ENCODE peak calls at places on chromosomes 12 and 14, in seven cellular contexts. H is choroid plexus epithelial cell, K is nephron progenitor cell, V is BJ, G is A549, X is adrenal gland, W is AG09319. M is an unnamed sample.
A peak's percentile ranks its signal among the peaks of the same experiment; 100 is the strongest.

GRCh38 chr12:121252712-121253345 is 42.9 kb downstream of the P2RX4 start:
- DNase-seq in G (peak; percentile 46), H (no peak), K (no peak), V (no peak), W (no peak), X (no peak), M (no peak)

GRCh38 chr12:2169489-2169888 is 116.7 kb downstream of the CACNA1C start:
- DNase-seq in V (no peak), G (no peak), H (no peak), X (no peak), K (no peak), W (no peak), M (no peak)

GRCh38 chr12:8692573-8692972 is 5.2 kb upstream of the RIMKLB start:
- DNase-seq in X (peak; percentile 20), W (no peak), V (no peak), H (peak; percentile 75), K (peak; percentile 50), G (no peak), M (peak; percentile 58)

GRCh38 chr14:97866664-97867063 is 1069.5 kb downstream of the VRK1 start:
- DNase-seq in X (no peak), K (no peak), V (no peak), H (no peak), G (no peak), W (no peak), M (no peak)

GRCh38 chr14:31414190-31414833 is 6.0 kb downstream of the HEATR5A start:
- DNase-seq in X (no peak), K (no peak), H (peak; percentile 14), W (no peak), G (no peak), V (no peak), M (no peak)

GRCh38 chr14:83909507-83909906 is 1620.4 kb upstream of the FLRT2 start:
- DNase-seq in H (peak; percentile 43), X (no peak), V (no peak), K (no peak), G (no peak), W (no peak), M (no peak)

GRCh38 chr12:108691995-108692808 is 39.1 kb downstream of the CORO1C start:
- DNase-seq in W (no peak), K (no peak), G (no peak), V (no peak), H (peak; percentile 35), X (peak; percentile 19), M (no peak)

GRCh38 chr12:110330544-110330943 is 49.5 kb downstream of the ATP2A2 start:
- DNase-seq in W (no peak), X (no peak), H (peak; percentile 88), G (no peak), K (no peak), V (no peak), M (no peak)

GRCh38 chr12:94731733-94732360 is 81.5 kb upstream of the TMCC3 start:
- DNase-seq in G (no peak), K (no peak), W (no peak), H (no peak), V (no peak), X (no peak), M (no peak)

GRCh38 chr12:131223791-131224567 is 270.3 kb downstream of the ADGRD1 start:
- DNase-seq in H (no peak), K (no peak), W (no peak), G (no peak), V (no peak), X (no peak), M (no peak)

DNA sequence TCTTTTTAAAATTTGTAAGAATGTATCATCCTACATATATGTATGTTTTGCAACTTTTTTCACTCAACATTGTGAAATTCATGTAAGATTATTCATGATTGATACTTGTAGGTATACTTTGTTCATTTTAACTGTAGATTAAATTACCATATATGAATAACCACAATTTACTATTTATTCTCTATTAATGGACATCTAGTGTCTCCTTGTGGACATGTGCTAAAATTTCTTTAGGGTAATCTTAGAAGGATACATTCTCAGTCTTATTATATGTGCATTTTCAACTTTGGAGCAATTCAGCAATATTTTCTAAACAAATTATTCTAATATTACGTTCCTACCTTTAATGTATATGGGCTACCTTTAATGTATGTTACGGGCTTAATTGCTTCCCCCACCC is 192.4 kb downstream of the FUT8 start:
- DNase-seq in V (no peak), H (peak; percentile 23), G (no peak), X (no peak), W (no peak), K (no peak), M (no peak)
- TF ChIP-seq CTCF in V (peak; percentile 19), H (peak; percentile 44), G (peak; percentile 24), X (peak; percentile 18), W (peak; percentile 19), K (no peak), M (no peak)

GRCh38 chr14:103676881-103677675 is 38.2 kb downstream of the XRCC3 start:
- DNase-seq in H (no peak), V (peak; percentile 42), X (no peak), G (no peak), W (no peak), K (no peak), M (no peak)
- TF ChIP-seq CTCF in H (no peak), V (no peak), X (no peak), G (no peak), W (no peak), K (no peak), M (no peak)

GRCh38 chr12:65123435-65124063 is 2.4 kb upstream of the WIF1 start:
- DNase-seq in V (no peak), X (peak; percentile 31), G (no peak), K (peak; percentile 27), H (peak; percentile 61), W (peak; percentile 5), M (peak; percentile 17)
- TF ChIP-seq CTCF in V (peak; percentile 68), X (peak; percentile 76), G (peak; percentile 86), K (peak; percentile 67), H (peak; percentile 81), W (peak; percentile 65), M (peak; percentile 74)

DNA sequence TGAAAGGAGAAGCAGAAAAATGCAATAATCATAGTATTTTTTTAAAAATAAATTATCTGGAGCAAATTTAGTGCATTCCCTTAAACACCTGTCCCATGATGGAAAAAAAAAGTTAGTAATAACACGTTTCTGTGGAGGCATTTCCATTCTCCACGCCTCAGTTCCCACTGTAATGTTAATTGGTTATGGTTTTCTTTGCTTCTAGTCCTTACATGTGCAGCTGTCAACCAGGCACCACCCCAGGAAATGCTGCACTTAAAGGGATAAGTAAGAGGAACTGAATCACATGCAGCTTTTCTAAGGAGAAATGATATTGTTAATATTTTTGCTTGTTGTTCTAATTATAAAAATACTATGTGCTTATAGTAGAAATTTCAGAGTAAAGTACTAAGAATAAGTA is 240.3 kb downstream of the ZFP36L1 start:
- DNase-seq in K (no peak), G (no peak), H (peak; percentile 33), V (no peak), W (no peak), X (no peak), M (no peak)
- TF ChIP-seq CTCF in K (no peak), G (no peak), H (no peak), V (no peak), W (no peak), X (no peak), M (no peak)

GRCh38 chr14:67536087-67536486 is 3.0 kb downstream of the PLEKHH1 start:
- DNase-seq in H (no peak), K (no peak), G (no peak), W (no peak), V (no peak), X (no peak), M (no peak)

GRCh38 chr14:67529947-67530935 is 2.8 kb upstream of the PLEKHH1 start:
- DNase-seq in X (no peak), W (no peak), K (no peak), G (no peak), V (no peak), H (no peak), M (no peak)

GRCh38 chr14:67532606-67532997 is 488 bp upstream of the PLEKHH1 start:
- DNase-seq in X (no peak), G (no peak), K (no peak), V (no peak), W (no peak), H (no peak), M (no peak)

GRCh38 chr14:67533754-67534085 is 630 bp downstream of the PLEKHH1 start:
- DNase-seq in X (peak; percentile 45), G (no peak), H (no peak), V (no peak), W (no peak), K (peak; percentile 39), M (no peak)

GRCh38 chr14:67532998-67533753 is at the start of gene PLEKHH1:
- DNase-seq in X (peak; percentile 90), G (peak; percentile 87), V (no peak), H (peak; percentile 61), W (peak; percentile 16), K (peak; percentile 81), M (peak; percentile 64)
- TF ChIP-seq CTCF in X (no peak), G (no peak), V (no peak), H (no peak), W (no peak), K (no peak), M (no peak)

GRCh38 chr14:73759183-73759713 is 45.1 kb upstream of the PNMA1 start:
- DNase-seq in G (no peak), V (no peak), X (peak; percentile 60), H (peak; percentile 69), K (peak; percentile 69), W (no peak), M (peak; percentile 48)

GRCh38 chr14:73760598-73761586 is 46.7 kb upstream of the PNMA1 start:
- DNase-seq in V (no peak), W (no peak), G (no peak), H (no peak), X (no peak), K (no peak), M (no peak)

GRCh38 chr14:73761621-73762355 is 47.6 kb upstream of the PNMA1 start:
- DNase-seq in W (no peak), G (no peak), K (no peak), X (no peak), H (no peak), V (no peak), M (no peak)

GRCh38 chr14:73758392-73759182 is 44.4 kb upstream of the PNMA1 start:
- DNase-seq in W (no peak), X (peak; percentile 66), G (peak; percentile 97), K (peak; percentile 75), H (peak; percentile 76), V (no peak), M (peak; percentile 79)

DNA sequence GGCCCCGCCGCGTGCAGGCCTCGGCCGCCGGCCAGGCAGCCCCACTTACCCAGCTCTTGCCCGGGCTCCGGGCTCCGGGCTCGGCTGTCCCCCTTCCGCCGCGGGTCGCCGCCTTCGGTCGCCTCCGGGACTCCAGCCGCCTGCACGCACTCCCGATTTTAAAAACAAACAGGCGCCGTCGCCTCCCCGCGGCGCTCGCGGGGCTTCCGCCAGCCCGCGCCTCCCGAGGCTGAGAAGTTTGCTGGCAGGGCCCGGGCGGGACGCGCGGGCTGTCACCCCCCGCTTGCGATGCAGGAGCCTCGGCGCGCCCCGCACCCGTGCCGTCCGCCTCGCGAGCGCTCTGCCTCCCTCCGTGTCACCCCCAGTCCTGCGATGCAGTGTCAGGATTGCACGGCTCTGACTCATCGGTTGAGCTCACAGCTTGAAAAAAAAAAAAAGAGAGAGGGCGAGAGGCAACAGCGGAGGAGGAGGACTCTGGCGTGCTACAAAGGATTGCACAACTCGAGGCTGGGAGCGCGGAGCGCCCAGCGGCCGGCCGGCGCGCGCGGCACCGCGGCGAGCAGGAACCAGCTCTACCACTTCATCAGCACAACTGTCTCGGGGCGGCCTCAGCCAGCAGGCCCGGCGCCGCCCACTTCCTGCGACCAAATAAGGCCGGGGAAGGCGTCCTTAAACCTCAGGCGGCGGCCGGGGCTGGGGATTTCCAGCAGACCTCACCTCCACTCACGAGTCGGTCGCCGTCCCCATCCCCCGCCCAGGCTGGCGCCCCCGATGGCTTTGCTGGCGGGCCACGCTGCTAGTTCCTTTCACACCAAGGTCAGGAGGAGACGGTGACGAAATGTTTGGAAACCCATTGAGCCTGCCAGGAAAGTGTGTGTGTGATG is 45.8 kb upstream of the PNMA1 start:
- DNase-seq in V (peak; percentile 98), W (peak; percentile 98), X (peak; percentile 96), K (peak; percentile 95), G (peak; percentile 95), H (peak; percentile 99), M (peak; percentile 90)
- TF ChIP-seq CTCF in V (no peak), W (no peak), X (peak; percentile 19), K (no peak), G (no peak), H (peak; percentile 2), M (peak; percentile 32)

M was measured in endothelial cell.